ENCODE peak calls at places on chromosomes 6 and 20, in six cellular contexts. Q, A, W, F, Z and G are unnamed samples.

GRCh38 chr6:55825402-55826051 is 49.9 kb downstream of the BMP5 start:
- DNase-seq in F (no peak), Z (no peak), A (peak), W (peak), Q (no peak), G (no peak)

GRCh38 chr6:106574729-106575458 is 54.4 kb downstream of the RTN4IP1 start:
- DNase-seq in W (peak), A (peak), Z (peak), Q (no peak), F (no peak), G (peak)

GRCh38 chr20:35791823-35792222 is 20.0 kb downstream of the PHF20 start:
- DNase-seq in A (peak), Z (no peak), W (peak), Q (no peak), F (no peak), G (no peak)

GRCh38 chr20:45867811-45868176 is 10.4 kb downstream of the ZSWIM3 start:
- DNase-seq in A (peak), F (no peak), W (peak), Z (no peak), Q (no peak), G (no peak)

GRCh38 chr6:14992382-14992781 is 253.5 kb upstream of the JARID2 start:
- DNase-seq in A (no peak), W (no peak), Z (no peak), F (no peak), Q (no peak), G (no peak)

GRCh38 chr20:10671221-10671849 is 2.5 kb downstream of the JAG1 start:
- DNase-seq in A (peak), F (peak), Q (peak), W (peak), Z (peak), G (no peak)

GRCh38 chr6:23874985-23875384 is 251.0 kb upstream of the NRSN1 start:
- DNase-seq in Q (no peak), W (no peak), Z (no peak), F (no peak), A (no peak), G (no peak)

GRCh38 chr6:74578339-74578738 is 627.5 kb downstream of the COL12A1 start:
- DNase-seq in Q (no peak), A (peak), W (peak), F (no peak), Z (no peak), G (no peak)

GRCh38 chr20:34022154-34022842 is 28.6 kb downstream of the RALY start:
- DNase-seq in F (no peak), W (peak), Q (no peak), A (no peak), Z (peak), G (no peak)

GRCh38 chr6:89122625-89123024 is 4.8 kb upstream of the SRSF12 start:
- DNase-seq in W (peak), Q (no peak), Z (peak), F (peak), A (peak), G (peak)

GRCh38 chr6:116536216-116536621 is 9.3 kb downstream of the TRAPPC3L start:
- DNase-seq in Z (peak), A (peak), Q (no peak), W (peak), F (no peak), G (peak)

GRCh38 chr20:58829531-58829941 is 21.2 kb downstream of the GNAS-AS1 start:
- DNase-seq in A (peak), Q (no peak), W (peak), Z (no peak), F (no peak), G (peak)

GRCh38 chr6:81531869-81532561 is 220.5 kb downstream of the TENT5A start:
- DNase-seq in A (no peak), Z (no peak), W (peak), Q (no peak), F (no peak), G (no peak)

GRCh38 chr6:50353603-50354002 is 303.9 kb upstream of the DEFB112 start:
- DNase-seq in A (no peak), W (no peak), Q (no peak), Z (no peak), F (no peak), G (no peak)

GRCh38 chr20:20711413-20711812 is 1.0 kb downstream of the RALGAPA2 start:
- DNase-seq in W (no peak), Q (no peak), F (peak), Z (no peak), A (no peak), G (no peak)

GRCh38 chr6:25193147-25193864 is 85.9 kb upstream of the CARMIL1 start:
- DNase-seq in Q (no peak), Z (no peak), A (peak), W (peak), F (no peak), G (no peak)

GRCh38 chr20:34332262-34332920 is 29.2 kb upstream of the AHCY start:
- DNase-seq in Z (no peak), F (no peak), A (no peak), Q (no peak), W (no peak), G (no peak)

GRCh38 chr6:56806368-56806767 is 148.5 kb upstream of the BEND6 start:
- DNase-seq in F (no peak), Z (no peak), Q (no peak), A (no peak), W (no peak), G (no peak)

GRCh38 chr6:18293192-18293904 is 29.0 kb upstream of the DEK start:
- DNase-seq in F (no peak), A (no peak), W (peak), Z (peak), Q (no peak), G (no peak)